ENCODE peak calls at places on chromosomes 13 and 19, in six cellular contexts. F, Z, X, C, V and D are unnamed samples. For H3K4me1, the result is how much of the 10 kb centered on the place peaks cover.

GRCh38 chr19:35717665-35718344 is at the start of gene KMT2B:
- DNase-seq in F (no peak), Z (no peak), X (no peak), C (peak), V (no peak), D (no peak)

GRCh38 chr13:100212904-100213538 is 124.1 kb downstream of the PCCA start:
- DNase-seq in F (no peak), Z (no peak), X (no peak), C (no peak), V (no peak), D (no peak)

GRCh38 chr13:45872574-45872973 is 21.0 kb upstream of the SIAH3 start:
- DNase-seq in F (no peak), Z (no peak), X (no peak), C (peak), V (no peak), D (no peak)

GRCh38 chr13:76663941-76664340 is 222.3 kb downstream of the KCTD12 start:
- DNase-seq in F (no peak), Z (no peak), X (peak), C (no peak), V (peak), D (no peak)

GRCh38 chr19:40365613-40366401 is 17.3 kb downstream of the PLD3 start:
- DNase-seq in F (peak), Z (no peak), X (peak), C (peak), V (peak), D (peak)

GRCh38 chr19:11435057-11435832 is at the start of the genes ODAD3 and PRKCSH:
- DNase-seq in F (peak), Z (peak), X (peak), C (peak), V (peak), D (peak)

GRCh38 chr19:16951529-16951928 is 62.7 kb downstream of the F2RL3 start:
- DNase-seq in F (no peak), Z (no peak), X (no peak), C (no peak), V (peak), D (peak)

GRCh38 chr13:33108620-33109019 is 92.4 kb downstream of the KL start:
- DNase-seq in F (no peak), Z (no peak), X (peak), C (no peak), V (peak), D (no peak)

GRCh38 chr13:102729560-102730275 is 34.9 kb upstream of the METTL21C start:
- DNase-seq in F (no peak), Z (no peak), X (peak), C (no peak), V (peak), D (no peak)

GRCh38 chr13:26992951-26993490 is 178.6 kb downstream of the USP12 start:
- DNase-seq in F (no peak), Z (no peak), X (no peak), C (no peak), V (no peak), D (no peak)

DNA sequence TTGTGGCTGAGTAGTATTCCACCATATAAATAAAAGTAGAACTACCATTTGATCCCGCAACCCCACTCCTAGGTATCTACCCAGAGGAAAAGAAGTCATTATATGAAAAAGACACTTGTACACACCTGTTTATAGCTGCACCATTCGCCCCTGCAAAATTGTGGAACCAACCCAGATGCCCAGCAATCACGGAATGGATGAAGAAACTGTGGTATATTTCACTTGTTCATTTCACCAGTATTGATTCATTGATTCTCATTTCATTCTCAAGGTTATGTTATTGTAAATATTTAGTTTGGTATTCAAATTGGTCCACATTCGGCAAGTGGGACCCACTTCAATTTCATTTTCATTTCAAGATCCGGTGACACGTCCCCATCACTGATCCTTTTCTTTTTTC is 8.2 kb upstream of the RFPL4A start:
- DNase-seq in F (no peak), Z (no peak), X (no peak), C (no peak), V (no peak), D (no peak)
- H3K4me1 ChIP-seq in F (under half), Z (under half), X (under half), C (under half), V (under half), D (under half)

GRCh38 chr13:112742583-112742982 is 52.7 kb downstream of the ATP11A start:
- DNase-seq in F (no peak), Z (no peak), X (no peak), C (no peak), V (no peak), D (no peak)

GRCh38 chr13:112741835-112742570 is 52.2 kb downstream of the ATP11A start:
- DNase-seq in F (no peak), Z (no peak), X (no peak), C (no peak), V (no peak), D (no peak)

GRCh38 chr13:112743451-112744305 is 53.8 kb downstream of the ATP11A start:
- DNase-seq in F (no peak), Z (no peak), X (no peak), C (no peak), V (no peak), D (no peak)

GRCh38 chr13:112746044-112746443 is 56.2 kb downstream of the ATP11A start:
- DNase-seq in F (no peak), Z (no peak), X (no peak), C (no peak), V (no peak), D (no peak)

GRCh38 chr13:112744306-112745021 is 54.6 kb downstream of the ATP11A start:
- DNase-seq in F (no peak), Z (no peak), X (peak), C (no peak), V (peak), D (no peak)
- H3K9ac ChIP-seq in F (no peak), Z (no peak), X (peak), C (no peak), V (no peak), D (no peak)

GRCh38 chr19:42284066-42284501 is 15.0 kb downstream of the CIC start:
- DNase-seq in F (peak), Z (peak), X (peak), C (peak), V (peak), D (peak)
- H3K4me3 ChIP-seq in F (peak), Z (no peak), X (peak), C (no peak), V (peak), D (no peak)

GRCh38 chr13:99042851-99043250 is 65.0 kb upstream of the DOCK9 start:
- DNase-seq in F (no peak), Z (no peak), X (no peak), C (no peak), V (no peak), D (no peak)

GRCh38 chr13:99039718-99040280 is 61.9 kb upstream of the DOCK9 start:
- DNase-seq in F (no peak), Z (no peak), X (no peak), C (no peak), V (no peak), D (no peak)

GRCh38 chr13:99040536-99041141 is 62.8 kb upstream of the DOCK9 start:
- DNase-seq in F (no peak), Z (no peak), X (no peak), C (no peak), V (no peak), D (no peak)

GRCh38 chr13:99041788-99042187 is 63.9 kb upstream of the DOCK9 start:
- DNase-seq in F (no peak), Z (no peak), X (no peak), C (no peak), V (no peak), D (no peak)

GRCh38 chr13:99041337-99041736 is 63.5 kb upstream of the DOCK9 start:
- DNase-seq in F (no peak), Z (no peak), X (no peak), C (no peak), V (no peak), D (no peak)
- H3K4me1 ChIP-seq in F (under half), Z (under half), X (under half), C (under half), V (under half), D (under half)